ENCODE peak calls at places on chromosome 16, in eight cellular contexts. Z, Y, T, S, X, V, Q and F are unnamed samples.

GRCh38 chr16:85094812-85095211 is 17.5 kb downstream of the CIBAR2 start:
- DNase-seq in V (no peak), Z (no peak), Q (no peak), T (no peak), Y (no peak), S (no peak), X (no peak), F (no peak)

GRCh38 chr16:57747091-57747490 is 11.5 kb downstream of the KATNB1 start:
- DNase-seq in Y (no peak), V (no peak), X (no peak), T (no peak), Z (no peak), S (no peak), Q (no peak), F (no peak)

GRCh38 chr16:24170407-24170806 is 85.7 kb upstream of the CACNG3 start:
- DNase-seq in Q (no peak), Z (no peak), V (no peak), X (no peak), T (no peak), Y (no peak), S (no peak), F (no peak)

GRCh38 chr16:81478876-81479496 is 34.4 kb downstream of the CMIP start:
- DNase-seq in V (peak), S (peak), Q (no peak), T (no peak), Y (no peak), Z (no peak), X (no peak), F (no peak)

GRCh38 chr16:80466024-80466986 is 74.5 kb upstream of the DYNLRB2 start:
- DNase-seq in Z (peak), T (peak), S (peak), Q (no peak), V (peak), X (peak), Y (peak), F (peak)

GRCh38 chr16:89122322-89122831 is 28.7 kb downstream of the ACSF3 start:
- DNase-seq in T (no peak), Z (peak), S (no peak), X (peak), Y (no peak), V (no peak), Q (peak), F (peak)

GRCh38 chr16:63921737-63922136 is 1200.1 kb downstream of the CDH11 start:
- DNase-seq in X (no peak), T (no peak), Z (no peak), Q (no peak), V (no peak), Y (no peak), S (no peak), F (no peak)

GRCh38 chr16:66265556-66266133 is 100.8 kb upstream of the CDH5 start:
- DNase-seq in Y (no peak), Q (no peak), X (no peak), T (no peak), Z (no peak), V (no peak), S (no peak), F (no peak)

GRCh38 chr16:12609937-12610699 is 193.6 kb downstream of the CPPED1 start:
- DNase-seq in X (no peak), S (peak), Y (no peak), Q (no peak), V (no peak), T (no peak), Z (no peak), F (no peak)

GRCh38 chr16:10939649-10940206 is 2.5 kb downstream of the DEXI start:
- DNase-seq in S (no peak), V (no peak), X (no peak), Z (no peak), Y (no peak), T (no peak), Q (no peak), F (no peak)

GRCh38 chr16:68782198-68783174 is 45.4 kb downstream of the CDH1 start:
- DNase-seq in S (no peak), Y (no peak), Q (no peak), Z (no peak), V (no peak), X (no peak), T (no peak), F (no peak)

GRCh38 chr16:23398987-23399805 is 53.8 kb downstream of the COG7 start:
- DNase-seq in T (peak), V (no peak), Y (no peak), Z (no peak), S (peak), Q (no peak), X (peak), F (no peak)

GRCh38 chr16:943971-944370 is 26.8 kb downstream of the LMF1 start:
- DNase-seq in Z (no peak), S (no peak), Y (no peak), Q (no peak), T (no peak), V (no peak), X (no peak), F (no peak)

GRCh38 chr16:56351481-56351880 is 73.9 kb downstream of the AMFR start:
- DNase-seq in V (no peak), T (no peak), Y (no peak), Z (no peak), S (no peak), X (no peak), Q (no peak), F (no peak)

GRCh38 chr16:3022697-3023414 is 886 bp downstream of the HCFC1R1 start:
- DNase-seq in V (peak), Z (no peak), Y (peak), S (peak), Q (no peak), T (no peak), X (no peak), F (no peak)

GRCh38 chr16:83932955-83933673 is 19.9 kb upstream of the OSGIN1 start:
- DNase-seq in Q (no peak), Y (no peak), X (no peak), T (no peak), S (peak), Z (no peak), V (no peak), F (no peak)

GRCh38 chr16:65254144-65254543 is 132.3 kb upstream of the CDH11 start:
- DNase-seq in Z (no peak), S (no peak), X (no peak), Q (no peak), Y (no peak), V (no peak), T (no peak), F (no peak)

GRCh38 chr16:52629296-52629695 is 82.4 kb upstream of the TOX3 start:
- DNase-seq in X (no peak), S (no peak), Y (no peak), Q (no peak), Z (no peak), T (no peak), V (no peak), F (no peak)

GRCh38 chr16:1613728-1614225 is 1.6 kb downstream of the CRAMP1 start:
- DNase-seq in T (no peak), S (peak), Q (no peak), Y (no peak), X (no peak), Z (no peak), V (peak), F (no peak)

GRCh38 chr16:86578056-86578455 is 293 bp upstream of the FOXL1 start:
- DNase-seq in Q (no peak), Y (peak), Z (no peak), S (peak), X (no peak), T (no peak), V (peak), F (no peak)

GRCh38 chr16:86823895-86824671 is 245.7 kb downstream of the FOXL1 start:
- DNase-seq in Z (no peak), X (no peak), S (peak), V (peak), T (no peak), Q (no peak), Y (peak), F (no peak)

GRCh38 chr16:47204736-47205499 is 61.2 kb upstream of the NETO2 start:
- DNase-seq in S (no peak), V (peak), Z (no peak), T (no peak), Y (no peak), Q (no peak), X (no peak), F (no peak)